ENCODE peak calls at places on chromosomes 6 and 20, in seven cellular contexts. K, Z, H, I, S, C and G are unnamed samples.

GRCh38 chr20:62675156-62675871 is 33.0 kb downstream of the SLCO4A1 start:
- DNase-seq in K (no peak), Z (no peak), H (no peak), I (peak), S (no peak), C (no peak), G (peak)

GRCh38 chr6:15305496-15305895 is 59.6 kb downstream of the JARID2 start:
- DNase-seq in K (no peak), Z (no peak), H (no peak), I (no peak), S (no peak), C (no peak), G (no peak)

GRCh38 chr6:139679516-139680179 is 305.2 kb upstream of the CITED2 start:
- DNase-seq in K (no peak), Z (peak), H (no peak), I (peak), S (no peak), C (peak), G (no peak)

GRCh38 chr6:84967389-84967788 is 203.0 kb upstream of the TBX18 start:
- DNase-seq in K (no peak), Z (peak), H (no peak), I (peak), S (no peak), C (peak), G (no peak)

GRCh38 chr20:31977080-31977479 is 9.1 kb downstream of the XKR7 start:
- DNase-seq in K (no peak), Z (no peak), H (no peak), I (no peak), S (no peak), C (no peak), G (no peak)

GRCh38 chr6:121912905-121913304 is 477.5 kb downstream of the GJA1 start:
- DNase-seq in K (no peak), Z (no peak), H (no peak), I (no peak), S (no peak), C (no peak), G (no peak)

GRCh38 chr6:16909599-16910360 is 148.5 kb upstream of the ATXN1 start:
- DNase-seq in K (no peak), Z (peak), H (no peak), I (peak), S (no peak), C (peak), G (no peak)

GRCh38 chr20:7180261-7181045 is 413.0 kb downstream of the BMP2 start:
- DNase-seq in K (no peak), Z (peak), H (no peak), I (peak), S (no peak), C (no peak), G (no peak)

GRCh38 chr6:62474793-62475192 is 188.8 kb upstream of the KHDRBS2 start:
- DNase-seq in K (no peak), Z (no peak), H (no peak), I (no peak), S (no peak), C (no peak), G (no peak)

GRCh38 chr6:118650500-118651281 is 700 bp downstream of the CEP85L start:
- DNase-seq in K (peak), Z (peak), H (peak), I (peak), S (peak), C (no peak), G (peak)

GRCh38 chr6:169200931-169201514 is 52.6 kb downstream of the THBS2 start:
- DNase-seq in K (no peak), Z (no peak), H (no peak), I (no peak), S (no peak), C (no peak), G (no peak)

GRCh38 chr6:129475477-129476247 is 234.3 kb downstream of the ARHGAP18 start:
- DNase-seq in K (no peak), Z (no peak), H (no peak), I (no peak), S (no peak), C (no peak), G (peak)

GRCh38 chr6:36443951-36444428 is 1.2 kb downstream of the KCTD20 start:
- DNase-seq in K (no peak), Z (peak), H (no peak), I (no peak), S (no peak), C (no peak), G (no peak)

GRCh38 chr6:151482290-151482689 is 11.5 kb upstream of the CCDC170 start:
- DNase-seq in K (no peak), Z (peak), H (no peak), I (peak), S (no peak), C (no peak), G (no peak)

GRCh38 chr6:128719786-128720185 is 163.2 kb upstream of the LAMA2 start:
- DNase-seq in K (no peak), Z (no peak), H (no peak), I (no peak), S (no peak), C (no peak), G (no peak)

GRCh38 chr20:45104786-45105185 is 3.9 kb upstream of the KCNS1 start:
- DNase-seq in K (peak), Z (peak), H (no peak), I (peak), S (no peak), C (peak), G (no peak)

GRCh38 chr6:127186889-127187288 is 68.4 kb downstream of the RSPO3 start:
- DNase-seq in K (no peak), Z (no peak), H (peak), I (no peak), S (peak), C (no peak), G (peak)

GRCh38 chr6:157779705-157780604 is 43.1 kb upstream of the SNX9 start:
- DNase-seq in K (no peak), Z (no peak), H (no peak), I (peak), S (no peak), C (no peak), G (no peak)

GRCh38 chr6:75526502-75527127 is 33.0 kb upstream of the FILIP1 start:
- DNase-seq in K (no peak), Z (peak), H (peak), I (peak), S (peak), C (peak), G (peak)

GRCh38 chr6:120604510-120604909 is 729.8 kb downstream of the TBC1D32 start:
- DNase-seq in K (no peak), Z (no peak), H (no peak), I (no peak), S (no peak), C (no peak), G (no peak)